ENCODE peak calls at places on chromosomes 13 and 19, in seven cellular contexts. Y, K, W, Z, J, D and F are unnamed samples.

GRCh38 chr19:16213076-16213475 is 15.4 kb downstream of the AP1M1 start:
- DNase-seq in Z (no peak), J (no peak), K (no peak), Y (no peak), D (no peak), W (no peak), F (no peak)

GRCh38 chr13:113879017-113879416 is 15.1 kb upstream of the GAS6 start:
- DNase-seq in D (no peak), J (no peak), W (no peak), Z (no peak), K (no peak), Y (no peak), F (no peak)

GRCh38 chr19:47272448-47273312 is 2.0 kb upstream of the INAFM1 start:
- DNase-seq in W (no peak), J (no peak), K (no peak), Y (peak; percentile 10), D (no peak), Z (peak; percentile 7), F (no peak)

GRCh38 chr13:109331898-109332297 is 454.5 kb downstream of the IRS2 start:
- DNase-seq in Y (peak; percentile 55), W (no peak), K (no peak), D (peak; percentile 17), Z (peak; percentile 42), J (peak; percentile 37), F (no peak)

GRCh38 chr13:29918845-29919244 is 68.4 kb upstream of the UBL3 start:
- DNase-seq in W (no peak), Y (peak; percentile 92), K (peak; percentile 97), J (no peak), D (no peak), Z (peak; percentile 95), F (no peak)

GRCh38 chr19:16374436-16374835 is 49.8 kb downstream of the KLF2 start:
- DNase-seq in Z (no peak), W (no peak), J (no peak), Y (no peak), D (no peak), K (no peak), F (peak; percentile 43)

GRCh38 chr19:444677-445210 is 16.1 kb downstream of the SHC2 start:
- DNase-seq in D (no peak), Y (no peak), Z (no peak), W (peak; percentile 49), J (no peak), K (no peak), F (no peak)

GRCh38 chr19:19315444-19315843 is 4.9 kb downstream of the SUGP1 start:
- DNase-seq in Z (no peak), J (no peak), W (no peak), K (no peak), Y (no peak), D (no peak), F (no peak)

GRCh38 chr13:80979035-80979641 is 638.2 kb upstream of the SPRY2 start:
- DNase-seq in J (peak; percentile 54), K (no peak), Z (peak; percentile 67), W (no peak), D (peak; percentile 81), Y (peak; percentile 38), F (no peak)

GRCh38 chr13:27878274-27878673 is 41.5 kb upstream of the PDX1 start:
- DNase-seq in D (no peak), Y (no peak), J (no peak), K (no peak), Z (no peak), W (no peak), F (no peak)

GRCh38 chr13:24922390-24923304 is 158.7 kb downstream of the RNF17 start:
- DNase-seq in Z (peak; percentile 97), D (peak; percentile 98), W (peak; percentile 97), K (peak; percentile 92), J (peak; percentile 91), Y (peak; percentile 95), F (peak; percentile 89)

GRCh38 chr13:72399351-72399750 is 328.1 kb downstream of the MZT1 start:
- DNase-seq in J (no peak), K (no peak), Z (no peak), Y (no peak), D (no peak), W (no peak), F (no peak)

GRCh38 chr13:22592515-22592914 is 588.3 kb upstream of the SGCG start:
- DNase-seq in Z (no peak), W (no peak), J (no peak), D (no peak), Y (no peak), K (no peak), F (no peak)

GRCh38 chr19:1384085-1384462 is 367 bp downstream of the NDUFS7 start:
- DNase-seq in W (no peak), J (no peak), D (no peak), K (no peak), Z (no peak), Y (no peak), F (no peak)

GRCh38 chr13:20721454-20722357 is 18.2 kb downstream of the IL17D start:
- DNase-seq in J (no peak), D (no peak), Y (peak; percentile 49), W (no peak), K (no peak), Z (peak; percentile 54), F (no peak)

DNA sequence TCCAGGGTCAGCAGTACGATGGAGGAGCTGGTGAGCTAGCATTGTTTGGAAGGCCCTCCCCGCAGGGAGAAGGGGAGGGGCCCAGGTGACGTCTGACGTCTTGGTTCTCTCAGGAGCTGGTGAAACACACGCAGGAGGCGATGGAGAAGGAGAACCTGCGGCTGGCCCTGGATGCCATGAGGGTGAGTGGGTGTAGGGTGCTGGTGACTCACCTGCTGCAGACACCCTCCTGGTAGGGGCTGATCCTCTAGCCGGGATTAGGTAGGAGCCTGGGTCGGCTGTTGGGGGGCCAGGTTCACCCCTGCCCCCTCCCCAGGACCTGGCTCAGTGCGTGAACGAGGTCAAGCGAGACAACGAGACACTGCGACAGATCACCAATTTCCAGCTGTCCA is 55.8 kb downstream of the VAV1 start:
- DNase-seq in K (peak; percentile 92), Y (no peak), W (no peak), Z (peak; percentile 96), D (no peak), J (no peak), F (no peak)
- H3K27me3 ChIP-seq in K (no peaks in the 10 kb centered on the region), Y (no peaks in the 10 kb centered on the region), W (peaks cover 4% of the 10 kb centered on the region), Z (no peaks in the 10 kb centered on the region), D (no peaks in the 10 kb centered on the region), J (no peaks in the 10 kb centered on the region), F (no peaks in the 10 kb centered on the region)

GRCh38 chr19:35992902-35993765 is 1.9 kb upstream of the SDHAF1 start:
- DNase-seq in D (no peak), W (no peak), K (no peak), Y (no peak), J (no peak), Z (no peak), F (no peak)

GRCh38 chr19:36001605-36002004 is 6.6 kb downstream of the SDHAF1 start:
- DNase-seq in J (no peak), K (no peak), Y (no peak), W (no peak), D (no peak), Z (no peak), F (no peak)

GRCh38 chr19:35995655-35995993 is 636 bp downstream of the SDHAF1 start:
- DNase-seq in K (peak; percentile 49), Z (peak; percentile 40), Y (no peak), J (peak; percentile 57), W (peak; percentile 89), D (peak; percentile 57), F (no peak)

GRCh38 chr19:35994868-35995654 is at the start of gene SDHAF1:
- DNase-seq in Z (peak; percentile 89), Y (peak; percentile 80), W (peak; percentile 99), J (peak; percentile 97), D (peak; percentile 95), K (peak; percentile 86), F (peak; percentile 89)

DNA sequence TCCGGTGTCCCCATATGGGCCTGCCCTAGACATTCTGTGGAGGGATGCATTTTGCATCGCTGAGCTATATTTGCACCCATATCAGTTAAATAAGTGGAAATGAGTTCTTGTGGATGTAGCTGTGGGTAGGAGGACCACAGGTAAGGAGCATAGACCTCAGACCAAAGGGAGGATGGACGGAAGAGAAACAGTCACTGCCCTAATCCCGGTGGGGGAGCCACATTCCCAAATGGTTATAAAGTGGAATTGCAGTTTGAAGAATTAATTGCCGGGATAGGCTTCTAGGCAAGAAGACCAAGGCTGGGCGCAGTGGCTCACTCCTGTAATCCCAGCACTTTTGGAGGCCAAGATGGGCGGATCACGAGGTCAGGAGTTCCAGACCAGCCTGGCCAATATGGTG is 1.8 kb downstream of the SDHAF1 start:
- DNase-seq in W (no peak), D (no peak), Y (no peak), J (no peak), Z (no peak), K (no peak), F (no peak)
- H3K4me1 ChIP-seq in W (peaks cover 11% of the 10 kb centered on the region), D (peaks cover 3% of the 10 kb centered on the region), Y (peaks cover 12% of the 10 kb centered on the region), J (peaks cover 9% of the 10 kb centered on the region), Z (peaks cover 7% of the 10 kb centered on the region), K (peaks cover 8% of the 10 kb centered on the region), F (peaks cover 11% of the 10 kb centered on the region)

GRCh38 chr19:13598098-13598497 is 91.8 kb upstream of the CACNA1A start:
- DNase-seq in J (no peak), K (no peak), W (no peak), Y (no peak), Z (no peak), D (no peak), F (no peak)
- H3K27ac ChIP-seq in J (no peak overlapping the region), K (no peak overlapping the region), W (no peak overlapping the region), Y (no peak overlapping the region), Z (no peak overlapping the region), D (no peak overlapping the region), F (no peak overlapping the region)

DNA sequence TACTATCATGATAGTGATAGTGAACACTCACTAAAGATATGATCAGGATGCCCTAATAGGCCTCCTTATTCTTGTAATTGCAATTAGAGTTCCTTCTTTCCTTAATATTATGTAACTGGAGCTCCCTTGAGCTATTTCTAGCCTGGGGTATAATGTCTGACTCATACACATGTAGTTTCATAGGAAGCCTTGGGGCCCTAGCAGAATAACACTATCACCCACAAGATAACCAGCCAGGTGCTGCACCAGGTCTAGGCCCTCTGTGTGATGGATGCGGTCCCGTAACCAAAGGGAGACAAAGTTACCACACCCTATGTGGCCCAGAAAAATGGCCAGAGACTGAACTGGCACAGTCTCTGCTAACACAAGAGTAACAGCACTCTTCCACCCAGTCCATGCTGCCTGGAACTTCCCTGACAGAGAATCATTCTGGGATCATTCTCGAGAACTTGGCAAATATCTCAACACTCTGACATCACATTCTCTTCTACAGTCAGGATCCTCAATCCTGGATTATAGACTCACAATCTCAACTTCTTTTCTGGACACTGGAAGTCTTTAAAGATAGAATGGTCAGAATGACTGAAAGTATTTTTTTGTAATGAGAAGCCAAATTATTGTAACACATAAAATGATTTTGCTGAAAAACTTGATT is 32.6 kb upstream of the IGFL4 start:
- DNase-seq in Z (peak; percentile 8), J (no peak), K (peak; percentile 80), W (no peak), Y (no peak), D (no peak), F (no peak)
- H3K27me3 ChIP-seq in Z (peaks cover 39% of the 10 kb centered on the region), J (peaks cover 66% of the 10 kb centered on the region), K (no peaks in the 10 kb centered on the region), W (peaks cover 28% of the 10 kb centered on the region), Y (peaks cover 25% of the 10 kb centered on the region), D (peaks cover 9% of the 10 kb centered on the region), F (peaks cover 14% of the 10 kb centered on the region)